ENCODE peak calls at places on chromosomes 16 and 17, in four cellular contexts. G is A549, C is spleen, I is upper lobe of left lung. P is an unnamed sample.

GRCh38 chr17:22310717-22311686 is 618.7 kb downstream of the KCNJ18 start:
- DNase-seq in G (peak), I (no peak), C (no peak), P (no peak)

GRCh38 chr16:19481769-19482168 is 40.1 kb downstream of the GDE1 start:
- DNase-seq in I (no peak), C (no peak), G (no peak), P (no peak)

GRCh38 chr16:53775821-53776431 is 72.0 kb downstream of the FTO start:
- DNase-seq in G (peak), I (peak), C (no peak), P (no peak)

GRCh38 chr16:25413962-25414361 is 156.3 kb upstream of the ZKSCAN2 start:
- DNase-seq in G (no peak), C (no peak), I (no peak), P (no peak)

GRCh38 chr16:25691519-25692091 is at the start of gene HS3ST4:
- DNase-seq in I (no peak), C (no peak), G (no peak), P (no peak)

GRCh38 chr16:17313085-17313611 is 157.6 kb downstream of the XYLT1 start:
- DNase-seq in I (no peak), C (no peak), G (no peak), P (no peak)

GRCh38 chr17:55795098-55795497 is 44.2 kb downstream of the PCTP start:
- DNase-seq in C (no peak), I (no peak), G (no peak), P (no peak)

GRCh38 chr16:2483160-2483559 is 8.2 kb downstream of the TBC1D24 start:
- DNase-seq in G (no peak), C (no peak), I (no peak), P (no peak)

GRCh38 chr17:32626371-32626770 is 139.6 kb downstream of the CDK5R1 start:
- DNase-seq in G (no peak), C (no peak), I (no peak), P (no peak)

GRCh38 chr17:34797724-34798123 is 163.5 kb downstream of the CCT6B start:
- DNase-seq in I (no peak), G (peak), C (no peak), P (peak)

GRCh38 chr16:27736431-27736830 is 186.5 kb downstream of the KATNIP start:
- DNase-seq in C (peak), I (no peak), G (no peak), P (no peak)

GRCh38 chr17:83183150-83183820 is 103.9 kb downstream of the METRNL start:
- DNase-seq in I (peak), C (no peak), G (no peak), P (no peak)

GRCh38 chr17:30333503-30334240 is at the start of gene TMIGD1:
- DNase-seq in C (no peak), G (no peak), I (no peak), P (no peak)
- H3K27ac ChIP-seq in C (no peak), G (peak), I (no peak), P (no peak)

GRCh38 chr16:74650966-74651567 is 15.6 kb downstream of the RFWD3 start:
- DNase-seq in C (no peak), G (no peak), I (no peak), P (no peak)
- TF ChIP-seq CTCF in C (no peak), G (peak), I (no peak), P (no peak)

GRCh38 chr17:50114849-50115357 is 15.1 kb downstream of the SAMD14 start:
- DNase-seq in G (peak), C (no peak), I (no peak), P (peak)

GRCh38 chr17:50112694-50113093 is 17.3 kb downstream of the SAMD14 start:
- DNase-seq in I (no peak), C (no peak), G (no peak), P (peak)

GRCh38 chr17:50111687-50112655 is 16.8 kb downstream of the PDK2 start:
- DNase-seq in C (no peak), I (no peak), G (no peak), P (peak)

GRCh38 chr17:50114401-50114800 is 15.6 kb downstream of the SAMD14 start:
- DNase-seq in C (no peak), G (no peak), I (no peak), P (no peak)

GRCh38 chr17:50113624-50114320 is 16.2 kb downstream of the SAMD14 start:
- DNase-seq in G (no peak), C (no peak), I (no peak), P (peak)
- TF ChIP-seq POLR2A in G (no peak), C (no peak), I (no peak), P (no peak)

GRCh38 chr16:79843145-79843544 is 242.6 kb upstream of the MAF start:
- DNase-seq in C (no peak), I (no peak), G (no peak), P (no peak)
- H3K27ac ChIP-seq in C (no peak), I (no peak), G (no peak), P (no peak)